ENCODE peak calls at places on chromosome 13, in eight cellular contexts. D is thoracic aorta, N is astrocyte, Y is PC-9, O is endothelial cell of umbilical vein, M is stomach, W is Peyer's patch, Q is uterus. L is an unnamed sample. For H3K4me1, the result is how much of the 10 kb centered on the place peaks cover.

GRCh38 chr13:107866666-107867623 is 348.4 kb downstream of the LIG4 start:
- DNase-seq in D (no peak), N (peak), Y (no peak), O (peak), M (no peak), W (no peak), Q (no peak), L (peak)

GRCh38 chr13:47897411-47898050 is 103.5 kb downstream of the SUCLA2 start:
- DNase-seq in D (no peak), N (peak), Y (peak), O (no peak), M (no peak), W (no peak), Q (no peak), L (peak)

GRCh38 chr13:64753606-64754005 is 2476.5 kb downstream of the PCDH9 start:
- DNase-seq in D (no peak), N (peak), Y (no peak), O (no peak), M (no peak), W (no peak), Q (no peak), L (peak)

GRCh38 chr13:106709509-106709908 is 141.6 kb upstream of the ARGLU1 start:
- DNase-seq in D (no peak), N (no peak), Y (no peak), O (peak), M (no peak), W (no peak), Q (no peak), L (no peak)

GRCh38 chr13:44244288-44244687 is 129.3 kb upstream of the SERP2 start:
- DNase-seq in D (no peak), N (peak), Y (no peak), O (no peak), M (no peak), W (no peak), Q (no peak), L (peak)

GRCh38 chr13:23579072-23579885 is 9.1 kb downstream of the TNFRSF19 start:
- DNase-seq in D (peak), N (peak), Y (peak), O (peak), M (peak), W (peak), Q (peak), L (peak)

GRCh38 chr13:60448907-60449510 is 52.0 kb downstream of the TDRD3 start:
- DNase-seq in D (no peak), N (peak), Y (peak), O (peak), M (no peak), W (no peak), Q (no peak), L (peak)

GRCh38 chr13:83162493-83162892 is 719.8 kb downstream of the SLITRK1 start:
- DNase-seq in D (no peak), N (no peak), Y (no peak), O (no peak), M (no peak), W (no peak), Q (no peak), L (peak)

GRCh38 chr13:74633734-74634133 is 499.5 kb upstream of the KLF12 start:
- DNase-seq in D (no peak), N (no peak), Y (no peak), O (no peak), M (no peak), W (no peak), Q (no peak), L (no peak)

GRCh38 chr13:99035715-99036114 is 57.9 kb upstream of the DOCK9 start:
- DNase-seq in D (no peak), N (no peak), Y (no peak), O (no peak), M (no peak), W (no peak), Q (no peak), L (no peak)

GRCh38 chr13:39311619-39312018 is 273.4 kb downstream of the NHLRC3 start:
- DNase-seq in D (no peak), N (peak), Y (no peak), O (no peak), M (no peak), W (no peak), Q (no peak), L (peak)

GRCh38 chr13:79212064-79212619 is 193.9 kb downstream of the RBM26 start:
- DNase-seq in D (no peak), N (no peak), Y (no peak), O (no peak), M (no peak), W (no peak), Q (no peak), L (no peak)

GRCh38 chr13:28467034-28467433 is 27.9 kb downstream of the FLT1 start:
- DNase-seq in D (no peak), N (no peak), Y (no peak), O (peak), M (no peak), W (no peak), Q (no peak), L (no peak)

GRCh38 chr13:100454876-100455275 is 133.7 kb downstream of the GGACT start:
- DNase-seq in D (no peak), N (peak), Y (peak), O (peak), M (no peak), W (no peak), Q (no peak), L (no peak)

GRCh38 chr13:106349080-106349841 is 186.2 kb downstream of the EFNB2 start:
- DNase-seq in D (no peak), N (peak), Y (peak), O (peak), M (peak), W (peak), Q (no peak), L (peak)

GRCh38 chr13:101726681-101727080 is 274.2 kb downstream of the ITGBL1 start:
- DNase-seq in D (no peak), N (no peak), Y (no peak), O (no peak), M (no peak), W (no peak), Q (no peak), L (no peak)

GRCh38 chr13:74145249-74145970 is 11.2 kb upstream of the KLF12 start:
- DNase-seq in D (no peak), N (peak), Y (no peak), O (no peak), M (no peak), W (no peak), Q (no peak), L (peak)

GRCh38 chr13:76884571-76885202 is 1.5 kb downstream of the KCTD12 start:
- DNase-seq in D (no peak), N (peak), Y (no peak), O (peak), M (no peak), W (no peak), Q (peak), L (peak)

GRCh38 chr13:77544365-77544764 is 8.9 kb downstream of the SCEL start:
- DNase-seq in D (no peak), N (peak), Y (no peak), O (peak), M (peak), W (peak), Q (peak), L (peak)

GRCh38 chr13:42574435-42575311 is 721 bp downstream of the TNFSF11 start:
- DNase-seq in D (no peak), N (no peak), Y (no peak), O (no peak), M (no peak), W (peak), Q (no peak), L (peak)

GRCh38 chr13:102145750-102146149 is 256.1 kb downstream of the FGF14 start:
- DNase-seq in D (no peak), N (no peak), Y (no peak), O (no peak), M (no peak), W (no peak), Q (no peak), L (no peak)

GRCh38 chr13:44758595-44759221 is 182.6 kb upstream of the TSC22D1 start:
- DNase-seq in D (no peak), N (peak), Y (peak), O (peak), M (no peak), W (no peak), Q (no peak), L (peak)

GRCh38 chr13:46982856-46983582 is 86.2 kb upstream of the HTR2A start:
- DNase-seq in D (no peak), N (no peak), Y (no peak), O (no peak), M (no peak), W (peak), Q (no peak), L (no peak)

GRCh38 chr13:31638577-31638976 is 100.7 kb upstream of the RXFP2 start:
- DNase-seq in D (no peak), N (peak), Y (no peak), O (peak), M (no peak), W (no peak), Q (no peak), L (peak)

GRCh38 chr13:113598481-113598880 is 13.9 kb downstream of the TFDP1 start:
- DNase-seq in D (no peak), N (no peak), Y (no peak), O (no peak), M (no peak), W (no peak), Q (no peak), L (no peak)

GRCh38 chr13:107185889-107186288 is 618.0 kb upstream of the ARGLU1 start:
- DNase-seq in D (no peak), N (peak), Y (no peak), O (peak), M (no peak), W (no peak), Q (no peak), L (peak)

GRCh38 chr13:66849706-66850105 is 380.4 kb downstream of the PCDH9 start:
- DNase-seq in D (no peak), N (no peak), Y (no peak), O (no peak), M (no peak), W (no peak), Q (no peak), L (no peak)

GRCh38 chr13:62633448-62633847 is 1217.8 kb upstream of the PCDH20 start:
- DNase-seq in D (no peak), N (no peak), Y (no peak), O (no peak), M (no peak), W (no peak), Q (no peak), L (no peak)

GRCh38 chr13:110231348-110232047 is 75.5 kb downstream of the COL4A1 start:
- DNase-seq in D (no peak), N (no peak), Y (no peak), O (no peak), M (no peak), W (no peak), Q (no peak), L (no peak)

GRCh38 chr13:45207319-45207718 is 6.5 kb upstream of the KCTD4 start:
- DNase-seq in D (no peak), N (no peak), Y (no peak), O (no peak), M (no peak), W (no peak), Q (no peak), L (no peak)

GRCh38 chr13:85616275-85616674 is 182.9 kb downstream of the SLITRK6 start:
- DNase-seq in D (no peak), N (no peak), Y (no peak), O (no peak), M (no peak), W (no peak), Q (no peak), L (no peak)

GRCh38 chr13:23905766-23906165 is 8.5 kb upstream of the C1QTNF9B start:
- DNase-seq in D (no peak), N (peak), Y (no peak), O (no peak), M (no peak), W (no peak), Q (no peak), L (no peak)

GRCh38 chr13:40563350-40564125 is 102.9 kb downstream of the FOXO1 start:
- DNase-seq in D (no peak), N (no peak), Y (no peak), O (no peak), M (no peak), W (no peak), Q (peak), L (peak)

GRCh38 chr13:73991884-73992283 is 142.3 kb downstream of the KLF12 start:
- DNase-seq in D (no peak), N (no peak), Y (no peak), O (no peak), M (no peak), W (no peak), Q (no peak), L (no peak)

GRCh38 chr13:19632915-19633339 is 532 bp upstream of the MPHOSPH8 start:
- DNase-seq in D (no peak), N (no peak), Y (no peak), O (no peak), M (no peak), W (no peak), Q (no peak), L (no peak)

GRCh38 chr13:95676100-95676774 is 702 bp upstream of the DNAJC3 start:
- DNase-seq in D (no peak), N (peak), Y (peak), O (peak), M (peak), W (peak), Q (no peak), L (no peak)

GRCh38 chr13:57631607-57632275 is at the start of gene PCDH17:
- DNase-seq in D (no peak), N (peak), Y (no peak), O (peak), M (peak), W (no peak), Q (no peak), L (peak)

GRCh38 chr13:109155301-109155761 is 525.9 kb downstream of the MYO16 start:
- DNase-seq in D (no peak), N (peak), Y (peak), O (peak), M (no peak), W (no peak), Q (no peak), L (peak)
- H3K4me1 ChIP-seq in D (under half), N (under half), Y (half or more), O (under half), M (under half), W (under half), Q (under half), L (under half)

GRCh38 chr13:112510987-112511715 is 76.8 kb downstream of the TUBGCP3 start:
- DNase-seq in D (no peak), N (no peak), Y (no peak), O (no peak), M (no peak), W (no peak), Q (no peak), L (no peak)
- H3K27ac ChIP-seq in D (no peak), N (no peak), Y (no peak), O (no peak), M (no peak), W (no peak), Q (no peak), L (no peak)

GRCh38 chr13:75704942-75705320 is 68.8 kb downstream of the LMO7 start:
- DNase-seq in D (no peak), N (no peak), Y (peak), O (no peak), M (peak), W (peak), Q (no peak), L (no peak)
- H3K4me3 ChIP-seq in D (peak), N (peak), Y (peak), O (no peak), M (no peak), W (no peak), Q (no peak), L (no peak)

DNA sequence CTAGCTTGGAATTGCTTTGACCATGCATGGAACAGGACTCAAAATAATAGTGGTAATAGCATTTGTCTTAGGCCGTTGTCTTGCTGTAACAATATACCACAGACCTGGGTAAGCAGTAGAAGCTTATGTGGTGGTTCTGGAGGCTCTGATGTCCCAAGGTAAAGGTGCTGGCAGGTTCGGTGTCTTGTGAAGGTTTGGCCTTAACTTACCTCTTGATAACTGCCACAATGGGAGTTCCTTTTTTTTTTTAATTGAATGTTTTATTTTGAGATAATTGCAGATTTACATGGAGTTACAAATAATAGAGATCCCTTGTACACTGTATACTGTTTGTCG is 5.8 kb downstream of the RPL21 start:
- DNase-seq in D (no peak), N (no peak), Y (peak), O (no peak), M (no peak), W (no peak), Q (no peak), L (no peak)
- H3K4me1 ChIP-seq in D (under half), N (under half), Y (under half), O (under half), M (under half), W (under half), Q (under half), L (under half)

DNA sequence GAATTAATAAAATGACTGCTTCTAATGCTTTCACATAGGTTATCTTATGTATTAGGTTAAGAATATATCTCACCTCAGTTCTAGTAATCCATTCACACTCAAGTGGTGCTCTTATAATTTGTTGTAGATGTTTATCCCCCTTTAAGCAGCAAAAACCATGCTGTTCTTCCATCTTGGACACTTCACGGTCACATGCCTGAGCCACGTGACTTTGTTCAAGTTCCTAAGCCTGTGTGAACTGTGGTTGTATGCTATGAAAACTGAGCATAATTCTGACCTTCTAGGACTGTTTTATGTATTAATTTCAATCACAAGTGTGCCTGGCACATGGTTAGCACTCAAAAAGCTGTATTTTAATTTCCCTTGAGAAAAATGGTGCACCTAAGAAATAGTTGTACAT is 41.2 kb upstream of the STARD13 start:
- DNase-seq in D (no peak), N (no peak), Y (no peak), O (no peak), M (no peak), W (no peak), Q (no peak), L (no peak)
- H3K27ac ChIP-seq in D (no peak), N (no peak), Y (no peak), O (no peak), M (no peak), W (no peak), Q (no peak), L (no peak)

GRCh38 chr13:26759907-26760834 is at the start of gene GPR12:
- DNase-seq in D (no peak), N (no peak), Y (no peak), O (peak), M (no peak), W (no peak), Q (no peak), L (peak)

GRCh38 chr13:26760835-26761582 is 423 bp upstream of the GPR12 start:
- DNase-seq in D (no peak), N (no peak), Y (no peak), O (no peak), M (no peak), W (no peak), Q (no peak), L (no peak)

GRCh38 chr13:26758496-26759155 is 2.0 kb downstream of the GPR12 start:
- DNase-seq in D (no peak), N (no peak), Y (no peak), O (no peak), M (no peak), W (no peak), Q (no peak), L (no peak)

DNA sequence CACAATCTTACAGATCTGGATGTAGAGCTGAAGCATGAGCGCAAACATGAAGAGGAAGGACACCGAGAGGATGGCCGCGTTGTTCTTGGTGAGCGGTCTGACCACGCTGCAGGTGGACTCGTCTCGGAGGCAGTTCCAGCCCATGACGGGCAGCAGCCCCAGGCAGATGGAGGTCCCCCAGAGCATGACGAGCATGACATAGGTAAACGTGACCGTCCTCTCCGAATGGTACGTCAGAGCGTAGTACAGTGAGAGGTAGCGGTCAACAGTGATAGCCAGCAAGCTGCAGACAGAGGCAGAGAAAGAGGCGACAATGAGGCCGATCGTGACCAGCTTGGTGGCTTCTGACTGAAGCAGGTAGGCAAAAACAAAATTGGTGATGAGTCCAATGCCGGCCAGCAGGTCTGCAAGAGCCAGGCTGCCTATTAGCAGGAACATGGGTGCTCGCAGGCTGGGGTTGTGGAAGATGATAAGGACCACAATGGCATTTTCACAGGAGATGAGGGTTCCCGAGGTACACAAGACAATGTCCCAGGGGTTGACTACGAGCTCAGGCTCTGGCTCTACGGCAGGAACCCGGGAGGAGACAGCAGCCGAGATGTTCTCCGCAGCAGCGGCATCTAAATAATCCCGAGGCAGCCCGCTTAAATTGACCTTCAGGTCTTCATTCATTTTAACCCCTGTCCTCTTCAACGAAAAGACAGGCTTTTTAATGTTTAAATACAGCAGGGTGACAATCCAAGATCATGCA is 1.3 kb downstream of the GPR12 start:
- DNase-seq in D (no peak), N (no peak), Y (no peak), O (no peak), M (no peak), W (no peak), Q (no peak), L (no peak)
- H3K4me3 ChIP-seq in D (peak), N (no peak), Y (no peak), O (no peak), M (peak), W (no peak), Q (no peak), L (no peak)

GRCh38 chr13:94195715-94196114 is 283.8 kb downstream of the DCT start:
- DNase-seq in D (no peak), N (peak), Y (no peak), O (no peak), M (no peak), W (no peak), Q (no peak), L (peak)
- H3K4me1 ChIP-seq in D (under half), N (under half), Y (under half), O (under half), M (under half), W (under half), Q (under half), L (under half)

GRCh38 chr13:37198629-37199028 is 93.2 kb upstream of the CSNK1A1L start:
- DNase-seq in D (no peak), N (no peak), Y (no peak), O (no peak), M (no peak), W (no peak), Q (no peak), L (no peak)

GRCh38 chr13:37192986-37193385 is 87.5 kb upstream of the CSNK1A1L start:
- DNase-seq in D (no peak), N (no peak), Y (no peak), O (no peak), M (no peak), W (no peak), Q (no peak), L (no peak)

DNA sequence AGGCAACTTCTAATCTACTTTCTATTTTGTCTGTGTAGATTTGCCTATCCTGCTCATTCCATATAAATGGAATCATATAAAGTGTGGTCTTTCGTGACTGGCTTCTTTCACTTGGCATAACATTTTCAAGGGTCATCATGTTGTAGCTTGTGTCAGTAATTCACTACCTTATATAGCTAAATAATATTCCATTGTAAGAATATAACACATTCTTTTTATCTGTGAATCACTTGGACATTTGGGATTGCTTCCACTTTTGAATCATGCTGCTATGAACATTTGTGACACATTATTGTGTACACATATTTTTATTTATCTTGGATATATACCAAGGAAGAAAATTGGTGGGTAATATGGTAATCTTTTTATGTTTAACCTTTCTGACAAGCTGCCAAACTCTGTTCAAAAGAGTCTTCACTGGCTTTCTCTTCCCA is 89.0 kb upstream of the CSNK1A1L start:
- DNase-seq in D (no peak), N (peak), Y (no peak), O (peak), M (no peak), W (no peak), Q (no peak), L (no peak)
- H3K27ac ChIP-seq in D (no peak), N (peak), Y (no peak), O (no peak), M (no peak), W (no peak), Q (no peak), L (no peak)

GRCh38 chr13:30119476-30119875 is 187.9 kb downstream of the KATNAL1 start:
- DNase-seq in D (no peak), N (peak), Y (no peak), O (no peak), M (no peak), W (no peak), Q (peak), L (peak)
- H3K4me3 ChIP-seq in D (peak), N (no peak), Y (no peak), O (no peak), M (no peak), W (no peak), Q (no peak), L (no peak)

L was measured in cardiac muscle cell.